ENCODE peak calls at places on chromosome 16, in five cellular contexts. I is cardiac muscle cell, U is PC-9, T is left ventricle myocardium inferior, A is Caco-2. D is an unnamed sample.

GRCh38 chr16:54199486-54200160 is 87.0 kb downstream of the IRX3 start:
- DNase-seq in I (peak; percentile 40), U (no peak), T (no peak), A (no peak), D (no peak)

GRCh38 chr16:14007460-14007859 is 63.7 kb upstream of the MRTFB start:
- DNase-seq in I (no peak), U (no peak), T (no peak), A (no peak), D (no peak)

GRCh38 chr16:13835357-13835756 is 84.6 kb upstream of the ERCC4 start:
- DNase-seq in I (no peak), U (no peak), T (no peak), A (no peak), D (no peak)

GRCh38 chr16:12700161-12700560 is 103.5 kb downstream of the CPPED1 start:
- DNase-seq in I (no peak), U (no peak), T (no peak), A (no peak), D (no peak)

GRCh38 chr16:89194340-89195311 is 5.7 kb downstream of the SLC22A31 start:
- DNase-seq in I (no peak), U (no peak), T (no peak), A (no peak), D (peak; percentile 28)

GRCh38 chr16:88478115-88478514 is 25.0 kb downstream of the ZFPM1 start:
- DNase-seq in I (no peak), U (no peak), T (no peak), A (no peak), D (no peak)

GRCh38 chr16:11560701-11561439 is 25.8 kb downstream of the LITAF start:
- DNase-seq in I (no peak), U (no peak), T (no peak), A (no peak), D (no peak)

GRCh38 chr16:83952940-83953795 is at the start of gene OSGIN1:
- DNase-seq in I (peak; percentile 87), U (peak; percentile 82), T (peak; percentile 94), A (peak; percentile 92), D (peak; percentile 93)

GRCh38 chr16:57636184-57636583 is 7.8 kb downstream of the ADGRG1 start:
- DNase-seq in I (no peak), U (no peak), T (no peak), A (no peak), D (no peak)

GRCh38 chr16:14309906-14310305 is 238.8 kb downstream of the MRTFB start:
- DNase-seq in I (no peak), U (peak; percentile 89), T (no peak), A (no peak), D (peak; percentile 14)

GRCh38 chr16:24525970-24526559 is 13.3 kb upstream of the RBBP6 start:
- DNase-seq in I (no peak), U (peak; percentile 85), T (no peak), A (peak; percentile 34), D (no peak)

GRCh38 chr16:69499541-69500255 is 66.1 kb upstream of the NFAT5 start:
- DNase-seq in I (no peak), U (no peak), T (no peak), A (no peak), D (no peak)

GRCh38 chr16:57966133-57966805 is 4.7 kb downstream of the CNGB1 start:
- DNase-seq in I (no peak), U (no peak), T (no peak), A (no peak), D (no peak)

GRCh38 chr16:30434852-30435251 is 5.0 kb upstream of the DCTPP1 start:
- DNase-seq in I (no peak), U (no peak), T (no peak), A (no peak), D (no peak)

GRCh38 chr16:11333696-11334095 is 11.6 kb upstream of the RMI2 start:
- DNase-seq in I (no peak), U (peak; percentile 92), T (no peak), A (no peak), D (no peak)

GRCh38 chr16:50275428-50276127 is 9.2 kb downstream of the ADCY7 start:
- DNase-seq in I (no peak), U (no peak), T (no peak), A (no peak), D (no peak)

GRCh38 chr16:66872524-66872923 is 7.8 kb upstream of the PDP2 start:
- DNase-seq in I (no peak), U (no peak), T (no peak), A (no peak), D (no peak)

GRCh38 chr16:66873685-66874055 is 6.6 kb upstream of the PDP2 start:
- DNase-seq in I (no peak), U (no peak), T (no peak), A (no peak), D (no peak)

GRCh38 chr16:66871840-66872239 is 8.5 kb upstream of the PDP2 start:
- DNase-seq in I (no peak), U (no peak), T (no peak), A (peak; percentile 45), D (no peak)

GRCh38 chr16:66874079-66874775 is 6.1 kb upstream of the PDP2 start:
- DNase-seq in I (no peak), U (no peak), T (no peak), A (no peak), D (no peak)

DNA sequence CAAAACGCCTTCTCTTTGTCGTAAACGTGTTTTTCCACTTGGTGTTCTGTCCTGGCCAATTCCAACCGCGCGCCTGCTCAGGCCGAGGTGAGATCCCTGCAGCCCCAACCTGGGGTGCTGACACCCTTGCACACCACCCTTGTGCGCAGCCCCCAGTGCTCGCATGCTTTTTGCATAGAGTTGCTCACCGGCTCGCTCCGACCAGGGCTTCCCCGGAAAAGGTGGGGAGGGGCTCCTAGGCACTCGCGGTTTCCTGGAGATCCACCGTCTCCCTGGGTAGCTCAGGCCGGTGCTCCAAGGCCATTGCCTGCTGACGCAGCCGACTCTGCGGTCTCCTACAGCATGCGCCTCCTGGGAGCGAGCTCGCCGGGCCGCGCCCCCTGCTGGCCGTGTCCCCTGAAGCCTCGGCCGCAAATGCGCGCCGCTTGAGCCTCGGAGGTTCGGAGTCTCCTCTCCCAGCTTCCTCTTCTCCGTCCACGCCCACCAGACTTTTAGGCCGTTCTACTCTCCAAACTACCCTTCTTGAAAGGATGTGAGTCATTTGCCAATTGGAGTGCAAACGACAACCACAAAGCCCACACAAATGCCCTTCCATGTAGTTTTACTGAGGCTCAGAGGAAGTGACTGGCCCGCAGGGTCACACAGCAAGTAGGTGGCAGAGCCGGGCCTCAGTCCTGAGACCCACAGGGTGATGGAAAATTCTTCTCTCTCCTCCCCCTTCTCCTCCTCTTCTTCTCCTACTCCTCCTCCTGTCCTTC is 7.2 kb upstream of the PDP2 start:
- DNase-seq in I (peak; percentile 90), U (peak; percentile 93), T (peak; percentile 92), A (peak; percentile 93), D (peak; percentile 90)
- H3K4me3 ChIP-seq in I (no peak overlapping the region), U (peak overlapping the region; percentile 64), T (peak overlapping the region; percentile 56), A (peak overlapping the region; percentile 46), D (peak overlapping the region; percentile 33)

DNA sequence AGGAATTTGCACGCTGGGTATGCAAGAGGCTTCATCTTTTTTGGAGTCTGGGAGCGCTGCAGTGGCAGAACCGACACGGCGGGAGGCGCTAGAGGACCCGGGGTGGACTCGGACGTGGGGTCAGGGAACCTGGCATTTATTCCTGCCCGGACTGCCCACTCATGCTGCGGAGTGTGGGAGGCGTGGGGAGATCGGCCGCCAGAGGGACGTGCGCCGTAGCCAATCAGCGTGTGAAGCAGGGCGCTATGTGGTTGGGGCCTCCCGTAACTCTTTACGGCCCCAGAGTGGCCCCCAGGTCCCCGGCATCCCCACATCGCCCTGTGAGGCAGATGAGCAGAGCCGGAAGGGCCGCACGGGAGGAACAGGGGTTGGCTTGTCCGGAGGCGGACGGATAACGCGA is 11.2 kb downstream of the FLYWCH2 start:
- DNase-seq in I (no peak), U (no peak), T (no peak), A (no peak), D (no peak)
- H3K27me3 ChIP-seq in I (no peaks in the 10 kb centered on the region), U (no peaks in the 10 kb centered on the region), T (no peaks in the 10 kb centered on the region), A (no peaks in the 10 kb centered on the region), D (no peaks in the 10 kb centered on the region)

GRCh38 chr16:8937803-8938202 is 25.9 kb downstream of the USP7 start:
- DNase-seq in I (no peak), U (peak; percentile 72), T (no peak), A (no peak), D (no peak)

GRCh38 chr16:8931864-8932263 is 31.8 kb downstream of the USP7 start:
- DNase-seq in I (peak; percentile 81), U (no peak), T (peak; percentile 52), A (peak; percentile 64), D (peak; percentile 52)

GRCh38 chr16:8936421-8936820 is 27.3 kb downstream of the USP7 start:
- DNase-seq in I (no peak), U (peak; percentile 59), T (no peak), A (peak; percentile 72), D (no peak)

GRCh38 chr16:8934601-8935000 is 29.1 kb downstream of the USP7 start:
- DNase-seq in I (no peak), U (no peak), T (no peak), A (no peak), D (no peak)

GRCh38 chr16:8935989-8936388 is 27.7 kb downstream of the USP7 start:
- DNase-seq in I (no peak), U (no peak), T (no peak), A (peak; percentile 29), D (no peak)
- TF ChIP-seq CTCF in I (peak; percentile 10), U (no peak), T (no peak), A (no peak), D (no peak)

GRCh38 chr16:3937066-3937875 is 56.8 kb upstream of the CREBBP start:
- DNase-seq in I (no peak), U (no peak), T (no peak), A (no peak), D (no peak)

GRCh38 chr16:3935921-3936320 is 55.4 kb upstream of the CREBBP start:
- DNase-seq in I (no peak), U (no peak), T (no peak), A (no peak), D (no peak)

GRCh38 chr16:3938471-3938842 is 57.9 kb upstream of the CREBBP start:
- DNase-seq in I (no peak), U (no peak), T (no peak), A (no peak), D (no peak)

GRCh38 chr16:3934491-3935185 is 54.1 kb upstream of the CREBBP start:
- DNase-seq in I (no peak), U (no peak), T (no peak), A (no peak), D (no peak)

GRCh38 chr16:3938843-3939624 is 58.5 kb upstream of the CREBBP start:
- DNase-seq in I (peak; percentile 86), U (peak; percentile 49), T (peak; percentile 43), A (peak; percentile 65), D (no peak)
- H3K4me3 ChIP-seq in I (no peak overlapping the region), U (no peak overlapping the region), T (peak overlapping the region; percentile 72), A (no peak overlapping the region), D (peak overlapping the region; percentile 53)

DNA sequence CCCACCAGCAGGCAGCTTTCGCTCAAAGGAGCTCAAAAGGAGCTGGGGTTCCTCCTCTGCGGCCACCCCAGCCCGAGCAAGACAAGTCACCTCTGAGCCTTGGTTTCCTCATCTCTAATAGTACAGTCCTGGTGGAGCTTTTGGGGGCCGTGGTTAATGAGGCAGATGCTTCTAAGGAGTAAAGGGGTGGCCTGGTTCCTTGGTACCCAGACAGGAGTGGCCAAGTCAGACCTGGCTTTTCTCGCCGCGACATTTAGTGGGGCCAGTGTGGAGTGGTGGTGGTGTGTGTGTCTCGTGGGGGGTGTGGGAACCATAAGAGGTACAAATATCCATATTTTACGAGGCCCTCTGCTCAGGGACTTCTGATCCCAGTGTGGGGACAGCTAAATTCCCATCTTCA is 6.7 kb downstream of the FOXF1 start:
- DNase-seq in I (no peak), U (no peak), T (no peak), A (no peak), D (no peak)
- H3K27me3 ChIP-seq in I (peaks cover 74% of the 10 kb centered on the region), U (peaks cover 65% of the 10 kb centered on the region), T (peaks cover 100% of the 10 kb centered on the region), A (peaks cover 1% of the 10 kb centered on the region), D (peaks cover 82% of the 10 kb centered on the region)

D was measured in heart left ventricle.